ENCODE peak calls at places on chromosome 9, in four cellular contexts. L is foreskin fibroblast; A is CD8-positive, alpha-beta T cell; Y is right atrium auricular region. N is an unnamed sample.

GRCh38 chr9:94912700-94913249 is 186.3 kb downstream of the AOPEP start:
- DNase-seq in L (peak; percentile 80), A (no peak), Y (peak; percentile 54), N (no peak)

GRCh38 chr9:97388721-97389238 is 23.1 kb upstream of the TDRD7 start:
- DNase-seq in L (no peak), A (no peak), Y (no peak), N (no peak)

GRCh38 chr9:114947058-114947457 is 16.7 kb upstream of the TNFSF8 start:
- DNase-seq in L (no peak), A (no peak), Y (no peak), N (no peak)

GRCh38 chr9:71655778-71656177 is 112.5 kb downstream of the CEMIP2 start:
- DNase-seq in L (no peak), A (no peak), Y (no peak), N (no peak)

GRCh38 chr9:101495810-101496209 is 37.8 kb upstream of the RNF20 start:
- DNase-seq in L (peak; percentile 36), A (no peak), Y (no peak), N (no peak)

GRCh38 chr9:113737414-113738271 is 138.5 kb upstream of the ZNF618 start:
- DNase-seq in L (peak; percentile 22), A (no peak), Y (no peak), N (no peak)

GRCh38 chr9:83069651-83070050 is 6.7 kb upstream of the RASEF start:
- DNase-seq in L (no peak), A (no peak), Y (no peak), N (no peak)

GRCh38 chr9:4640027-4640426 is 22.1 kb upstream of the PLPP6 start:
- DNase-seq in L (no peak), A (peak; percentile 63), Y (no peak), N (no peak)

GRCh38 chr9:24841993-24842392 is 296.3 kb upstream of the IZUMO3 start:
- DNase-seq in L (no peak), A (no peak), Y (no peak), N (no peak)

GRCh38 chr9:4862506-4863250 is 69.9 kb downstream of the RCL1 start:
- DNase-seq in L (no peak), A (no peak), Y (no peak), N (no peak)

GRCh38 chr9:86706391-86706790 is 240.9 kb downstream of the GAS1 start:
- DNase-seq in L (no peak), A (no peak), Y (no peak), N (no peak)

GRCh38 chr9:2824564-2824963 is 19.3 kb downstream of the PUM3 start:
- DNase-seq in L (no peak), A (no peak), Y (no peak), N (no peak)
- TF ChIP-seq CTCF in L (peak; percentile 2), A (no peak), Y (peak; percentile 39), N (peak; percentile 26)

GRCh38 chr9:33024126-33024965 is 727 bp upstream of the DNAJA1 start:
- DNase-seq in L (no peak), A (no peak), Y (no peak), N (no peak)

GRCh38 chr9:33024966-33025571 is at the start of gene DNAJA1:
- DNase-seq in L (peak; percentile 95), A (peak; percentile 92), Y (peak; percentile 95), N (peak; percentile 52)

GRCh38 chr9:33022755-33023154 is 2.3 kb upstream of the DNAJA1 start:
- DNase-seq in L (no peak), A (no peak), Y (no peak), N (no peak)

GRCh38 chr9:33023661-33024060 is 1.4 kb upstream of the DNAJA1 start:
- DNase-seq in L (no peak), A (no peak), Y (no peak), N (no peak)

GRCh38 chr9:33025572-33026347 is 687 bp downstream of the DNAJA1 start:
- DNase-seq in L (no peak), A (peak; percentile 77), Y (no peak), N (no peak)
- H3K4me3 ChIP-seq in L (peak overlapping the region; percentile 99), A (peak overlapping the region; percentile 100), Y (peak overlapping the region; percentile 99), N (peak overlapping the region; percentile 100)

GRCh38 chr9:33942471-33943083 is 106.1 kb downstream of the UBAP2 start:
- DNase-seq in L (peak; percentile 62), A (no peak), Y (no peak), N (peak; percentile 15)
- TF ChIP-seq CTCF in L (peak; percentile 50), A (no peak), Y (no peak), N (peak; percentile 50)

GRCh38 chr9:104993291-104993963 is 65.5 kb upstream of the ABCA1 start:
- DNase-seq in L (peak; percentile 89), A (peak; percentile 60), Y (peak; percentile 97), N (peak; percentile 33)
- H3K4me3 ChIP-seq in L (no peak overlapping the region), A (no peak overlapping the region), Y (no peak overlapping the region), N (no peak overlapping the region)

DNA sequence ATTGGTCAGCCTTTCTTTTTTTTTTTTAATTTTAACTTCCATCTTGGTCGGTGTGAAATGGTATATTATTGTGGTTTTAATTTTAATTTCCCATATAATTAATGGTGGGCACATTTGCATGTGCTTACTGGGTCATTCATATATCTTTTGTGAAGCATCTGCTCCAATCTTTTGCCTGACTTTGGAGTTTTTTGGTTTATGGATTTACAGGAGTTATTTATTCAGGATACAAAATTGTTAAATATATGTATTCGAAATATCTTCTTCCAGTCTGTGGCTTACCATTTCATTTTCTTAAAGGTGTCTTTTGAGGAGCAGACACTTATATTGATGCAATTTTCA is 682 bp upstream of the RIGI start:
- DNase-seq in L (no peak), A (no peak), Y (no peak), N (no peak)
- TF ChIP-seq CTCF in L (no peak), A (peak; percentile 6), Y (no peak), N (no peak)

GRCh38 chr9:121598167-121599000 is 53.0 kb upstream of the DAB2IP start:
- DNase-seq in L (peak; percentile 80), A (no peak), Y (peak; percentile 82), N (peak; percentile 65)

GRCh38 chr9:121599872-121600585 is 51.4 kb upstream of the DAB2IP start:
- DNase-seq in L (no peak), A (no peak), Y (no peak), N (no peak)

GRCh38 chr9:121596515-121596914 is 54.9 kb upstream of the DAB2IP start:
- DNase-seq in L (no peak), A (no peak), Y (no peak), N (no peak)

GRCh38 chr9:121599186-121599871 is 52.1 kb upstream of the DAB2IP start:
- DNase-seq in L (no peak), A (no peak), Y (no peak), N (no peak)

GRCh38 chr9:121597693-121598166 is 53.7 kb upstream of the DAB2IP start:
- DNase-seq in L (no peak), A (no peak), Y (no peak), N (no peak)
- H3K4me3 ChIP-seq in L (peak overlapping the region; percentile 47), A (no peak overlapping the region), Y (no peak overlapping the region), N (no peak overlapping the region)